ENCODE peak calls at places on chromosomes 16 and 17, in five cellular contexts. B is dorsolateral prefrontal cortex, W is AG09319, D is lower leg skin, P is AG10803. E is an unnamed sample.

GRCh38 chr17:73773702-73774101 is 129.5 kb upstream of the SDK2 start:
- DNase-seq in D (no peak), B (no peak), W (no peak), P (peak), E (no peak)

GRCh38 chr17:42283241-42284019 is 4.9 kb upstream of the STAT5A start:
- DNase-seq in W (no peak), D (no peak), B (peak), P (no peak), E (no peak)

GRCh38 chr16:88552166-88552565 is 18.0 kb upstream of the ZC3H18 start:
- DNase-seq in W (no peak), D (no peak), B (no peak), P (no peak), E (no peak)

GRCh38 chr17:4852504-4853075 is 19.4 kb downstream of the MINK1 start:
- DNase-seq in B (no peak), W (no peak), P (peak), D (no peak), E (peak)

GRCh38 chr17:68182940-68183551 is 64.8 kb upstream of the AMZ2 start:
- DNase-seq in W (no peak), P (no peak), B (no peak), D (no peak), E (no peak)

GRCh38 chr17:57285681-57286080 is 29.4 kb downstream of the MSI2 start:
- DNase-seq in B (no peak), W (no peak), D (no peak), P (no peak), E (no peak)

GRCh38 chr17:73742915-73743314 is 98.7 kb upstream of the SDK2 start:
- DNase-seq in D (no peak), B (no peak), P (no peak), W (no peak), E (no peak)

GRCh38 chr17:38598536-38598935 is 7.2 kb downstream of the SRCIN1 start:
- DNase-seq in P (peak), D (no peak), B (peak), W (no peak), E (peak)

GRCh38 chr17:78572277-78573205 is 4.7 kb downstream of the DNAH17 start:
- DNase-seq in D (no peak), P (no peak), W (no peak), B (no peak), E (no peak)

GRCh38 chr17:60577147-60577925 is 22.7 kb upstream of the PPM1D start:
- DNase-seq in D (no peak), P (peak), W (no peak), B (peak), E (no peak)

GRCh38 chr17:30349252-30349651 is 15.4 kb upstream of the TMIGD1 start:
- DNase-seq in B (no peak), P (no peak), W (no peak), D (no peak), E (no peak)

GRCh38 chr16:57544129-57544653 is 1.7 kb downstream of the ADGRG5 start:
- DNase-seq in W (no peak), D (no peak), B (peak), P (no peak), E (no peak)

GRCh38 chr17:2899911-2900310 is 103.7 kb downstream of the RAP1GAP2 start:
- DNase-seq in D (no peak), P (no peak), W (no peak), B (no peak), E (peak)

GRCh38 chr17:3894927-3895343 is 2.1 kb upstream of the CAMKK1 start:
- DNase-seq in D (no peak), B (no peak), W (no peak), P (peak), E (no peak)

GRCh38 chr16:31458073-31458834 is 1.0 kb upstream of the ARMC5 start:
- DNase-seq in B (peak), P (peak), D (no peak), W (no peak), E (peak)

GRCh38 chr17:9178319-9178718 is 157.0 kb downstream of the NTN1 start:
- DNase-seq in W (no peak), P (no peak), D (no peak), B (no peak), E (no peak)

GRCh38 chr16:31200821-31201510 is 1.6 kb downstream of the PYCARD start:
- DNase-seq in B (no peak), P (no peak), W (no peak), D (no peak), E (peak)

GRCh38 chr17:30433514-30433913 is 43.7 kb upstream of the GOSR1 start:
- DNase-seq in W (peak), B (no peak), P (peak), D (no peak), E (peak)

GRCh38 chr17:74340470-74341023 is 14.5 kb downstream of the KIF19 start:
- DNase-seq in D (no peak), P (no peak), W (no peak), B (peak), E (peak)

GRCh38 chr16:9008335-9009260 is 44.9 kb upstream of the USP7 start:
- DNase-seq in P (peak), D (peak), B (peak), W (peak), E (peak)

GRCh38 chr16:12467418-12468210 is 336.1 kb downstream of the CPPED1 start:
- DNase-seq in W (no peak), P (no peak), D (no peak), B (no peak), E (no peak)

GRCh38 chr16:73369841-73370240 is 321.9 kb upstream of the ZFHX3 start:
- DNase-seq in B (no peak), W (no peak), D (no peak), P (no peak), E (no peak)

GRCh38 chr16:11621920-11622651 is 35.4 kb upstream of the LITAF start:
- DNase-seq in P (no peak), B (no peak), D (no peak), W (no peak), E (no peak)

GRCh38 chr17:43515641-43516040 is 30.5 kb downstream of the ETV4 start:
- DNase-seq in W (no peak), P (peak), D (no peak), B (no peak), E (no peak)

GRCh38 chr17:41974658-41975057 is 8.1 kb downstream of the CNP start:
- DNase-seq in P (no peak), B (no peak), D (no peak), W (no peak), E (no peak)

GRCh38 chr17:2122641-2123302 is 67.9 kb downstream of the HIC1 start:
- DNase-seq in B (peak), P (peak), W (peak), D (peak), E (no peak)

GRCh38 chr16:30581462-30581861 is 4.0 kb downstream of the ZNF785 start:
- DNase-seq in P (no peak), W (no peak), B (no peak), D (no peak), E (no peak)

GRCh38 chr17:83196973-83197880 is 117.8 kb downstream of the METRNL start:
- DNase-seq in P (peak), W (peak), D (peak), B (peak), E (no peak)

GRCh38 chr17:57242148-57242547 is 14.2 kb upstream of the MSI2 start:
- DNase-seq in B (no peak), W (no peak), P (no peak), D (no peak), E (no peak)

GRCh38 chr17:17924131-17924856 is 47.9 kb downstream of the TOM1L2 start:
- DNase-seq in D (no peak), B (no peak), P (peak), W (no peak), E (no peak)

GRCh38 chr16:46687486-46687885 is 1.5 kb downstream of the VPS35 start:
- DNase-seq in D (no peak), B (no peak), W (no peak), P (no peak), E (no peak)

GRCh38 chr16:46689492-46690280 is at the start of gene ORC6:
- DNase-seq in B (peak), W (peak), P (peak), D (peak), E (peak)

GRCh38 chr16:46688657-46689491 is at the start of gene VPS35:
- DNase-seq in W (peak), P (peak), B (peak), D (peak), E (peak)

GRCh38 chr16:46686815-46687473 is 2.0 kb downstream of the VPS35 start:
- DNase-seq in B (no peak), W (no peak), P (no peak), D (no peak), E (no peak)

GRCh38 chr16:46688101-46688656 is 799 bp downstream of the VPS35 start:
- DNase-seq in P (no peak), B (no peak), W (no peak), D (peak), E (no peak)
- TF ChIP-seq CTCF in P (no peak), B (no peak), W (no peak), D (no peak), E (no peak)

DNA sequence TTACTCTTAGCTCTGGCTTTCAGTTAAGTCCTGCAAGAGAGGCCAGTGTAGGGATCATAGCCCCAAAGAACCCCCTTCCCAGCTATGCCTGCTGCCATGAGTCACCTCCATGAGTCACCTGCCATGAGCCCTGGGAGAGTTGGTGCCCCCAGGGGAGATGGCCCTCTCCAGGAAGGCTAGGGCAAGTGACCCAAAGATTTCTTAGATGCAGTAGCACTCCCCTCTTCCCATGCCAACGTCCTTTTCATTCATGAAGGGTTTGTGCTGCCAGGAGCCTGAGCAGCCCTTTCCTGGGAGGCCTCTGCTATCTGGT is 78.6 kb upstream of the LGALS9 start:
- DNase-seq in D (no peak), B (no peak), W (no peak), P (peak), E (peak)
- TF ChIP-seq CTCF in D (no peak), B (no peak), W (no peak), P (no peak), E (no peak)

GRCh38 chr17:77400445-77400870 is 259.7 kb downstream of the SEC14L1 start:
- DNase-seq in B (no peak), W (no peak), P (peak), D (no peak), E (no peak)
- TF ChIP-seq CTCF in B (peak), W (peak), P (peak), D (no peak), E (no peak)

GRCh38 chr17:47844230-47844629 is 3.2 kb upstream of the SCRN2 start:
- DNase-seq in W (no peak), P (no peak), B (no peak), D (no peak), E (no peak)

GRCh38 chr17:47839071-47839470 is 2.0 kb downstream of the SCRN2 start:
- DNase-seq in D (no peak), P (no peak), B (no peak), W (no peak), E (no peak)

GRCh38 chr17:47840742-47841487 is at the start of gene SCRN2:
- DNase-seq in P (peak), B (peak), D (peak), W (peak), E (peak)

GRCh38 chr17:47839899-47840741 is 953 bp downstream of the SCRN2 start:
- DNase-seq in W (no peak), B (no peak), D (no peak), P (no peak), E (no peak)

DNA sequence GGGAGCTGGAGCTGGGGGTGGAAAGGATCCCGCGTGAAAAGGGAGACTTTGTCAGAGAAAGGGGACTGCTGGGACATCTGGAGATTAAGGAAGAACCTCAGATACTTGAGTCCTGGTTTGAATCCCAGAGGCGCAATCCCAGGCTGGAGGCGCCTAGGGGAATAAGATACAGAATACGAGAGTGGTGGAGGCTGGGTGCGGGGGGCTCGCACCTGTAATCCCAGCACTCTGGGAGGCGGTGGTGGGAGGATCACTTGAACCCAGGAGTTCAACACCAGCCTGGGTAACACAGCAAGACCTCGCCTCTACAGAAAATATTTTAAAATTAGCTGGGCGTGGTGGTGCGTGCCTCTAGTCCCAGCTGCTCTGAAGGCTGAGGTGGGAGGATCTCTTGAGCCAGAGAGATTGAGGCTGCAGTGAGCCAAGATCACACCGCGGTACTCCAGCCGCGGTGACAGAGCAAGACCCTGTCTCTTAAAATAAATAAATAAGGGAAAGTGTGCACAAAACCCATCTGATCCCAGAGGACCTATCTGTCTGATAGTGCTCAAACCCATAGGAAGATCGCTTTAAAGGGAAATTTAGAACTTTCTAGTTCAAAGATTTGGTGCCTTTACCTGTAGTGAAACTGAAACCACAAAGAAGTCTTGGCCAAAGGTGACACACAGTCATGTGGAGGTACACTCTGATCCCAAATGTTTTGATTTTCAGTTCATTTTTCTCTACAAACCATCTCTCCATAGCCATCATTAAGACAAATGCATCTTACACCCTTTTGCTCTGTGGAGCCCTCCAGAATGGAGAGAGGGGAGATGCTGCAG is 625 bp upstream of the SCRN2 start:
- DNase-seq in W (no peak), B (no peak), P (no peak), D (no peak), E (no peak)
- TF ChIP-seq CTCF in W (no peak), B (peak), P (no peak), D (peak), E (no peak)

DNA sequence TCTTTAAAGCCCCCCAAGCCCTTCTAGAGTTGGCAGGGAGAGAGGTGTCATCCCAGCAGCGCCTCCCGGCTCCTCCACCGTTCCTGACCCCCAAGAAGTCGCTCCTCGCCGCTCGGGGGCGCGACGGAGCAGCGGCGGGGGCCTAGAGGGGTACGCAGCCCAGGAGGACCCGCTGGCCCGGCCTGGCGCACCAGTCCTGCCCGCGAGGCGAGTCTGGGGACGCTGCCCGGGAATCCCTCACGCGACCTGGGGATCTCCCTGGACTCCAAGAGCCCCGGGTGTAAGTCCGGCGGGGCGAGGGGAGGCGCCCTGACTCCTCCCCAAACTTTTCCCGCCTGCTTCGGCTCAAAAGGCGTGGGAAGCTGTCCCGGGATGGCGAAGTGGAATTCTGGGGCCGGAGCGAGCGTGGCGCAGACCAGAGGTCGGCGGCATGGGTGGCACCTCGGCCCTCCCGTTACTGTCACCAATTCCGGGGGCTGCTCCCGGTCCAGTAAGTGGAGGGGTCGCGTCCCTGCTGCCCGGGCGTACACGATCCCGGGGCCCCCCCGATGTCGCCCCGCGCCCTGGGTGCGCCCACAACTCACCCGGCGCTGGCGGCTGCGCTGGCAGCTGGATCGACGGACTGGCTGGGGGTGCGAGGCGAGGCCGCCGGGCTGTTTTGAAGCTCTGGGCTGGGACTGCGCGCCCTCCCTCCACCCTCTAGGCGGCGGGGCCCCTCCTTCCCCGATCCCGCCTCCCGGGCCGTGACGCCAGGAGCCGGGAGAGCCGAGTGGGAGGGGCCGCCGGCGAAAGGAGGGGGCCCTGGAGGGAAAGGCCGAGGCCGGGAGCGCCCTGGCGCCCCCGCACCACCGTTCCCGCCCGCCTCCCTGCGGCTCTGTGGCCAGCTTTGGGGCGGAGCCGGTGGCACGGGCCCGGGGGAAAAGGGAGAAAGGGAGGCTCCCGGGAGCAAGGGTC is at the start of gene EMP2:
- DNase-seq in P (peak), W (peak), B (no peak), D (no peak), E (peak)
- TF ChIP-seq CTCF in P (peak), W (peak), B (no peak), D (no peak), E (peak)

DNA sequence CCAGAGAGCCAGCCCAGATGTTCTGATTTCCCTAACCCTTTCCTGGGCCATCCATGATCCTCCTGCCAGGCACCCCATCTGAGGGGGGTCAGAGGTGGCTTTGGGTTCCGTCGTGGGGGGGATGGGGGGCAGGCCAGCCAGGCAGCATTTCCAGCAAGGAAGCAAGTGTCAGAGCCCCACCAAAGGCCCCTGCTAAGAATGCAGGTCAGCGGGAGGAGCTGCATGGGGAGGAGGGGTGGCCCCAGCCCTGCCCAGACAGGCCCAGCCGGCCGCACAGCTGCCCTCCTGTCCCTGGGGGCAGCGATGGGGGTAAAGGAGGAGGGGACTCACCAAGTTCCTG is 2.3 kb upstream of the SCRN2 start:
- DNase-seq in B (no peak), D (no peak), W (no peak), P (no peak), E (no peak)
- TF ChIP-seq CTCF in B (no peak), D (no peak), W (no peak), P (no peak), E (no peak)

GRCh38 chr17:1000597-1001490 is 3.9 kb downstream of the TIMM22 start:
- DNase-seq in D (no peak), W (no peak), P (peak), B (no peak), E (no peak)
- TF ChIP-seq CTCF in D (no peak), W (no peak), P (peak), B (no peak), E (no peak)

GRCh38 chr17:7038025-7038862 is 2.4 kb downstream of the SLC16A13 start:
- DNase-seq in P (no peak), D (no peak), W (no peak), B (no peak), E (no peak)
- TF ChIP-seq CTCF in P (no peak), D (no peak), W (no peak), B (no peak), E (no peak)

GRCh38 chr16:67183627-67184452 is at the start of gene MATCAP1:
- DNase-seq in W (peak), P (peak), B (peak), D (peak), E (peak)
- TF ChIP-seq CTCF in W (no peak), P (no peak), B (peak), D (peak), E (no peak)